ENCODE peak calls at places on chromosomes 13 and 19, in ten cellular contexts. K, R, D, V, S, W, J, F, N and L are unnamed samples.

GRCh38 chr19:18202759-18203407 is 959 bp downstream of the RAB3A start:
- DNase-seq in R (peak), N (no peak), J (no peak), D (no peak), V (no peak), S (no peak), K (peak), W (peak), F (peak), L (no peak)

GRCh38 chr13:48801255-48801654 is 147.5 kb downstream of the CYSLTR2 start:
- DNase-seq in W (no peak), F (no peak), K (no peak), R (no peak), S (peak), J (no peak), N (peak), D (peak), V (peak), L (no peak)

GRCh38 chr19:17294051-17294891 is 9.0 kb downstream of the ABHD8 start:
- DNase-seq in J (peak), N (no peak), R (no peak), V (no peak), K (no peak), D (no peak), F (no peak), S (no peak), W (peak), L (no peak)

GRCh38 chr13:113638173-113638746 is 19.7 kb downstream of the ATP4B start:
- DNase-seq in N (no peak), R (no peak), S (no peak), D (no peak), K (no peak), F (peak), W (no peak), V (no peak), J (no peak), L (no peak)

GRCh38 chr19:28966737-28967401 is 246.1 kb downstream of the UQCRFS1 start:
- DNase-seq in K (no peak), W (no peak), F (no peak), V (peak), J (no peak), D (no peak), N (no peak), R (peak), S (peak), L (no peak)

GRCh38 chr19:10593820-10594637 is 6.9 kb upstream of the AP1M2 start:
- DNase-seq in D (peak), W (peak), V (no peak), F (no peak), K (no peak), N (no peak), J (no peak), R (no peak), S (no peak), L (no peak)

GRCh38 chr19:18610556-18611326 is 1.9 kb upstream of the TMEM59L start:
- DNase-seq in S (no peak), W (no peak), J (no peak), V (no peak), N (no peak), R (no peak), D (no peak), K (no peak), F (no peak), L (no peak)

GRCh38 chr13:79810671-79811070 is 329.7 kb downstream of the NDFIP2 start:
- DNase-seq in S (peak), N (peak), W (no peak), F (no peak), R (peak), D (peak), V (peak), J (peak), K (no peak), L (peak)

GRCh38 chr19:28960586-28960985 is 252.4 kb downstream of the UQCRFS1 start:
- DNase-seq in R (no peak), K (no peak), J (no peak), F (no peak), N (no peak), V (no peak), D (no peak), S (no peak), W (no peak), L (no peak)

GRCh38 chr13:25372275-25373081 is 704 bp downstream of the ATP8A2 start:
- DNase-seq in J (no peak), D (no peak), V (no peak), R (no peak), W (no peak), S (no peak), N (no peak), F (no peak), K (peak), L (no peak)

GRCh38 chr13:23898101-23898500 is 799 bp upstream of the C1QTNF9B start:
- DNase-seq in D (no peak), J (no peak), R (peak), W (no peak), K (no peak), S (peak), F (peak), V (no peak), N (peak), L (no peak)

GRCh38 chr13:38880397-38880796 is 110.2 kb downstream of the STOML3 start:
- DNase-seq in D (no peak), J (no peak), N (no peak), S (no peak), K (no peak), R (no peak), W (no peak), V (no peak), F (no peak), L (no peak)

GRCh38 chr19:54434112-54434861 is 14.7 kb upstream of the LENG8 start:
- DNase-seq in S (no peak), W (no peak), K (no peak), V (no peak), F (no peak), J (no peak), R (no peak), D (no peak), N (no peak), L (no peak)

GRCh38 chr19:46068345-46069258 is 27.8 kb upstream of the IGFL4 start:
- DNase-seq in K (peak), F (no peak), S (peak), J (peak), V (peak), W (no peak), R (peak), N (peak), D (peak), L (peak)

GRCh38 chr13:71879129-71879535 is 12.1 kb upstream of the DACH1 start:
- DNase-seq in S (peak), K (peak), W (peak), D (no peak), N (no peak), F (no peak), J (no peak), V (peak), R (peak), L (no peak)
- TF ChIP-seq CTCF in S (peak), K (peak), W (peak), D (peak), N (peak), F (peak), J (peak), V (peak), R (peak), L (peak)

GRCh38 chr13:98480915-98481510 is 95.9 kb downstream of the STK24 start:
- DNase-seq in N (no peak), V (no peak), W (peak), D (peak), J (no peak), S (peak), R (peak), K (no peak), F (no peak), L (no peak)
- TF ChIP-seq CTCF in N (no peak), V (no peak), W (no peak), D (no peak), J (no peak), S (no peak), R (no peak), K (no peak), F (no peak), L (no peak)

GRCh38 chr19:35710784-35711723 is 6.7 kb downstream of the ZBTB32 start:
- DNase-seq in D (no peak), W (peak), S (no peak), N (no peak), R (no peak), V (no peak), K (no peak), J (no peak), F (no peak), L (no peak)

GRCh38 chr19:35713904-35714440 is 3.8 kb upstream of the KMT2B start:
- DNase-seq in D (no peak), K (no peak), F (no peak), S (no peak), R (no peak), N (no peak), J (no peak), V (no peak), W (no peak), L (no peak)

GRCh38 chr19:35712529-35712909 is 5.3 kb upstream of the KMT2B start:
- DNase-seq in V (no peak), F (no peak), K (no peak), W (no peak), R (no peak), J (no peak), D (no peak), S (no peak), N (no peak), L (no peak)

GRCh38 chr19:35714601-35715354 is 3.0 kb upstream of the KMT2B start:
- DNase-seq in D (no peak), N (no peak), W (peak), F (no peak), R (no peak), K (no peak), J (no peak), S (no peak), V (no peak), L (no peak)

DNA sequence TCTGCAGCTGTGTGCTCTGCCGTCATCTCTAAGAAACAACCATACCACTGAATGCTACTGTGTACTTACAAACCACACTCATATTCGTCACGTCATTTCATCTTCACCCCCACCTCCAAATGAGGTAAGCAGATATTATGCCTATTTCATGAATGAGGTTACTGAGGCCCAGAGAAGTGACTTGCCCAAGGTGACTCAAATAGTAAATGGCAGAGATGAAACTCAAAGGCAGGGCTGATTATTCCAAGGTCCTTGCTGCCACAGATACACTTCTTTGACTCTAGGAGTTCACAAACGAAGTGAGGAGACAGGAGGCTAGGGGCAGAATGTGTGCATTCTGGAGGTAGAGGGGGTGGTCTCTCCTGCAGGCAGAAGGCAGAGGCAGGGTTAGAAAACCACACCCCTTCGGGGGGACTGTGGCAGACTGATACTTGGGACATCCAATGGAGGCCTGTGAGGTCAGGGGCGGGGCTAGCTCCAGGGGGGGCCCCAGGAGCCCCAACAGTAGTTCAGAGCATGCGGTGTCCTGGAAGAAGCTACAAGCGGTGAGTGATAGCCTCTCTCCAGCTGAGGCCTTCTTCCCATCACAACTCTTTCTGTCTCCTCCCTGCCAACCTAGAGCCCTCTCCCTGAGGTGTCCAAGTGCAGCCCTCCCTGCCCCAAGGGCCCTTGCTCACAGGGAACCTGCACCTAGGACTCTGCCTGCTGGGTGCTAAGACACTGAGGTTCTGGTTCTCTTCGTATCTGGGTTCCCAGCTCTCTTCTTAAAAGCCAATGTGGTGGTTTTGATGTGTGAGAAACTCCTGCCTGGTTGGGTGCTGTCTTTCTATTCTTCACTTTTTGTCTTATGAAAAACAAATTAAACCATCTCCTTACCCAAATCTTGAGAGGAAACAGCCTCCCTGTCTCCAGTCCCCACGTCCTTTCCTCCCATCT is 4.6 kb upstream of the KMT2B start:
- DNase-seq in F (no peak), S (no peak), D (no peak), W (no peak), V (no peak), J (no peak), K (no peak), R (no peak), N (no peak), L (no peak)
- TF ChIP-seq CTCF in F (no peak), S (no peak), D (no peak), W (no peak), V (no peak), J (no peak), K (no peak), R (no peak), N (no peak), L (no peak)

GRCh38 chr19:2952953-2953481 is 8.2 kb upstream of the ZNF77 start:
- DNase-seq in N (no peak), R (no peak), J (peak), W (peak), S (peak), K (no peak), D (no peak), V (no peak), F (no peak), L (no peak)
- TF ChIP-seq CTCF in N (no peak), R (no peak), J (no peak), W (peak), S (peak), K (no peak), D (peak), V (no peak), F (no peak), L (no peak)

DNA sequence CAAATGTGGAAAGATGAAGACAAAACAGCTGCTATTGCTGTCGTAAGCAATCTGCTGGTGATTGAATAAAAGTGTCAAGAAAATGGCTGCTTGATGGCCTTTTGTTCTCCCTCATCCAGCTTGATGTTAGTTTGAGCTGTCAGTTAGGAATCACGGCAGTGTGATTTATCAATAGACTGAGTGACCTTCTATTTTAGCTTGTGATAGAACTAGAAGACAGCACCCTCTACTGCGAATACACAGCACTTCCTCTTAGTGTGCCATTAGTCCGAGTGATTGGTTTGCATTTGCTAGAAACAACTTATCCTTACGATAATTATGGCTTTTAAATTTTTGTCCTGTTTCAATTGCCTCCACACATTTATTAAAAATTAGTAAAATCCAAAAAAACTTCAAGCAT is 76.2 kb downstream of the MZT1 start:
- DNase-seq in N (no peak), F (no peak), D (no peak), W (no peak), S (peak), V (no peak), J (no peak), K (peak), R (no peak), L (no peak)
- TF ChIP-seq CTCF in N (peak), F (no peak), D (peak), W (peak), S (no peak), V (peak), J (no peak), K (peak), R (no peak), L (peak)